ENCODE peak calls at places on chromosomes 4 and X, in four cellular contexts. K is effector CD4-positive, alpha-beta T cell; P is stimulated activated effector memory CD8-positive, alpha-beta T cell treated with anti-CD3 and anti-CD28 coated beads, Interleukin-12 subunit alpha, Interleukin-12 subunit beta, amount 100 ng/mL, for 72 hours; U is COR-L47. R is an unnamed sample.

GRCh38 chrX:144494069-144494468 is 610.2 kb downstream of the UBE2NL start:
- DNase-seq in K (no peak), P (no peak), U (no peak), R (no peak)

GRCh38 chr4:38242822-38243384 is 282.7 kb downstream of the PTTG2 start:
- DNase-seq in K (no peak), P (no peak), U (no peak), R (peak)

GRCh38 chrX:112043997-112044396 is 38.6 kb downstream of the TRPC5 start:
- DNase-seq in K (no peak), P (no peak), U (no peak), R (no peak)

GRCh38 chrX:118727686-118728339 is 407 bp downstream of the IL13RA1 start:
- DNase-seq in K (no peak), P (no peak), U (no peak), R (no peak)

GRCh38 chr4:109010534-109010933 is 247.7 kb upstream of the ETNPPL start:
- DNase-seq in K (no peak), P (no peak), U (no peak), R (no peak)

GRCh38 chr4:37648084-37648817 is 37.9 kb downstream of the RELL1 start:
- DNase-seq in K (no peak), P (no peak), U (peak), R (no peak)

GRCh38 chr4:89158884-89159503 is 47.7 kb downstream of the TIGD2 start:
- DNase-seq in K (no peak), P (no peak), U (peak), R (peak)

GRCh38 chr4:157095716-157096115 is 19.8 kb downstream of the GLRB start:
- DNase-seq in K (no peak), P (no peak), U (no peak), R (no peak)

GRCh38 chr4:124684301-124684700 is 28.2 kb downstream of the ANKRD50 start:
- DNase-seq in K (no peak), P (no peak), U (no peak), R (no peak)

GRCh38 chr4:80335554-80336358 is at the start of gene CFAP299:
- DNase-seq in K (peak), P (peak), U (peak), R (no peak)

GRCh38 chr4:5888706-5889696 is 3.9 kb downstream of the CRMP1 start:
- DNase-seq in K (no peak), P (no peak), U (peak), R (no peak)

GRCh38 chrX:49063715-49064114 is 4.9 kb downstream of the CCDC120 start:
- DNase-seq in K (no peak), P (no peak), U (no peak), R (no peak)

GRCh38 chr4:94995684-94996394 is 238.1 kb downstream of the BMPR1B start:
- DNase-seq in K (no peak), P (no peak), U (peak), R (no peak)

GRCh38 chr4:173413043-173413442 is 14.1 kb upstream of the SCRG1 start:
- DNase-seq in K (no peak), P (no peak), U (no peak), R (no peak)

GRCh38 chr4:154741131-154741530 is 2.7 kb upstream of the LRAT start:
- DNase-seq in K (no peak), P (no peak), U (no peak), R (no peak)

GRCh38 chr4:174282836-174283506 is 496 bp downstream of the FBXO8 start:
- DNase-seq in K (peak), P (no peak), U (peak), R (peak)

GRCh38 chr4:26330186-26330787 is 9.5 kb downstream of the RBPJ start:
- DNase-seq in K (peak), P (no peak), U (peak), R (no peak)

GRCh38 chrX:41599507-41599906 is 89.3 kb upstream of the GPR34 start:
- DNase-seq in K (no peak), P (no peak), U (no peak), R (no peak)

GRCh38 chrX:125826080-125826479 is 340.0 kb downstream of the DCAF12L2 start:
- DNase-seq in K (no peak), P (no peak), U (no peak), R (no peak)

GRCh38 chr4:27702710-27703431 is 842.2 kb downstream of the STIM2 start:
- DNase-seq in K (no peak), P (no peak), U (peak), R (no peak)

GRCh38 chr4:182975806-182976205 is 58.6 kb upstream of the DCTD start:
- DNase-seq in K (no peak), P (no peak), U (no peak), R (no peak)

GRCh38 chrX:109826954-109827708 is 94.1 kb upstream of the ACSL4 start:
- DNase-seq in K (no peak), P (no peak), U (no peak), R (no peak)

R was measured in T-helper 2 cell.